ENCODE peak calls at places on chromosomes 6 and 20, in four cellular contexts. One of them, this sample, is unnamed.
A peak's percentile ranks its signal among the peaks of the same experiment; 100 is the strongest.

GRCh38 chr6:26257272-26257671 is 107.7 kb upstream of the BTN3A2 start:
- DNase-seq in iPS DF 19.7: no peak
- DNase-seq in neural crest cell: no peak
- DNase-seq in CD8-positive, alpha-beta T cell: no peak
- DNase-seq in this sample: no peak

GRCh38 chr6:98498891-98499290 is 335.5 kb upstream of the POU3F2 start:
- DNase-seq in neural crest cell: no peak
- DNase-seq in iPS DF 19.7: no peak
- DNase-seq in CD8-positive, alpha-beta T cell: no peak
- DNase-seq in this sample: no peak

GRCh38 chr6:24743265-24743943 is 24.4 kb upstream of the C6orf62 start:
- DNase-seq in CD8-positive, alpha-beta T cell: no peak
- DNase-seq in neural crest cell: no peak
- DNase-seq in iPS DF 19.7: no peak
- DNase-seq in this sample: no peak

GRCh38 chr20:25040438-25040831 is 17.5 kb downstream of the ACSS1 start:
- DNase-seq in neural crest cell: no peak
- DNase-seq in CD8-positive, alpha-beta T cell: no peak
- DNase-seq in iPS DF 19.7: no peak
- DNase-seq in this sample: peak; percentile 63

GRCh38 chr6:31794866-31795615 is 511 bp downstream of the VARS1 start:
- DNase-seq in CD8-positive, alpha-beta T cell: peak; percentile 27
- DNase-seq in neural crest cell: no peak
- DNase-seq in iPS DF 19.7: no peak
- DNase-seq in this sample: no peak

GRCh38 chr6:92126983-92127382 is 1292.4 kb downstream of the EPHA7 start:
- DNase-seq in CD8-positive, alpha-beta T cell: no peak
- DNase-seq in iPS DF 19.7: no peak
- DNase-seq in neural crest cell: no peak
- DNase-seq in this sample: no peak

GRCh38 chr20:49586967-49587587 is 19.1 kb upstream of the PTGIS start:
- DNase-seq in iPS DF 19.7: no peak
- DNase-seq in CD8-positive, alpha-beta T cell: no peak
- DNase-seq in neural crest cell: no peak
- DNase-seq in this sample: no peak

GRCh38 chr20:17488916-17489600 is 42.1 kb downstream of the BFSP1 start:
- DNase-seq in neural crest cell: no peak
- DNase-seq in CD8-positive, alpha-beta T cell: no peak
- DNase-seq in iPS DF 19.7: no peak
- DNase-seq in this sample: no peak

GRCh38 chr6:35146453-35146852 is 5.3 kb upstream of the TCP11 start:
- DNase-seq in iPS DF 19.7: no peak
- DNase-seq in neural crest cell: peak; percentile 42
- DNase-seq in CD8-positive, alpha-beta T cell: peak; percentile 15
- DNase-seq in this sample: peak; percentile 43

GRCh38 chr6:167827062-167827587 is 414 bp downstream of the AFDN start:
- DNase-seq in CD8-positive, alpha-beta T cell: no peak
- DNase-seq in iPS DF 19.7: no peak
- DNase-seq in neural crest cell: peak; percentile 39
- DNase-seq in this sample: no peak

GRCh38 chr20:33685328-33686007 is 717 bp downstream of the E2F1 start:
- DNase-seq in CD8-positive, alpha-beta T cell: peak; percentile 38
- DNase-seq in iPS DF 19.7: no peak
- DNase-seq in neural crest cell: peak; percentile 64
- DNase-seq in this sample: no peak

GRCh38 chr6:606829-607379 is 50.0 kb downstream of the HUS1B start:
- DNase-seq in iPS DF 19.7: no peak
- DNase-seq in CD8-positive, alpha-beta T cell: no peak
- DNase-seq in neural crest cell: no peak
- DNase-seq in this sample: no peak

GRCh38 chr20:235891-236290 is 8.8 kb downstream of the DEFB129 start:
- DNase-seq in CD8-positive, alpha-beta T cell: no peak
- DNase-seq in neural crest cell: no peak
- DNase-seq in iPS DF 19.7: no peak
- DNase-seq in this sample: peak; percentile 19

GRCh38 chr6:143397229-143398222 is 53.0 kb downstream of the ADAT2 start:
- DNase-seq in neural crest cell: no peak
- DNase-seq in iPS DF 19.7: peak; percentile 59
- DNase-seq in CD8-positive, alpha-beta T cell: peak; percentile 20
- DNase-seq in this sample: no peak

GRCh38 chr6:1285589-1286340 is 26.1 kb upstream of the FOXQ1 start:
- DNase-seq in iPS DF 19.7: no peak
- DNase-seq in neural crest cell: no peak
- DNase-seq in CD8-positive, alpha-beta T cell: no peak
- DNase-seq in this sample: peak; percentile 12

GRCh38 chr20:52054123-52054522 is 137.5 kb downstream of the ZFP64 start:
- DNase-seq in neural crest cell: no peak
- DNase-seq in CD8-positive, alpha-beta T cell: peak; percentile 31
- DNase-seq in iPS DF 19.7: no peak
- DNase-seq in this sample: no peak

GRCh38 chr6:166005846-166006592 is 161.6 kb downstream of the TBXT start:
- DNase-seq in neural crest cell: peak; percentile 56
- DNase-seq in iPS DF 19.7: no peak
- DNase-seq in CD8-positive, alpha-beta T cell: no peak
- DNase-seq in this sample: peak; percentile 75

GRCh38 chr6:116388924-116389323 is 18.2 kb downstream of the DSE start:
- DNase-seq in neural crest cell: no peak
- DNase-seq in iPS DF 19.7: no peak
- DNase-seq in CD8-positive, alpha-beta T cell: no peak
- DNase-seq in this sample: no peak

GRCh38 chr6:121436966-121437756 is 1.7 kb downstream of the GJA1 start:
- DNase-seq in CD8-positive, alpha-beta T cell: no peak
- DNase-seq in neural crest cell: peak; percentile 55
- DNase-seq in iPS DF 19.7: no peak
- DNase-seq in this sample: no peak

GRCh38 chr6:52513464-52513863 is 63.4 kb downstream of the TRAM2 start:
- DNase-seq in neural crest cell: no peak
- DNase-seq in CD8-positive, alpha-beta T cell: no peak
- DNase-seq in iPS DF 19.7: no peak
- DNase-seq in this sample: no peak

GRCh38 chr6:24908555-24908954 is 27.2 kb downstream of the RIPOR2 start:
- DNase-seq in neural crest cell: no peak
- DNase-seq in iPS DF 19.7: no peak
- DNase-seq in CD8-positive, alpha-beta T cell: no peak
- DNase-seq in this sample: no peak

This sample was measured in cerebellar cortex.